ENCODE peak calls at places on chromosomes 16 and 17, in seven cellular contexts. B, M, L, N, P, E and Y are unnamed samples.
A peak's percentile ranks its signal among the peaks of the same experiment; 100 is the strongest.

GRCh38 chr16:88009566-88010342 is 58.5 kb downstream of the BANP start:
- DNase-seq in B (no peak), M (no peak), L (no peak), N (no peak), P (no peak), E (no peak), Y (no peak)

GRCh38 chr16:46762583-46762982 is 14.4 kb upstream of the MYLK3 start:
- DNase-seq in B (no peak), M (no peak), L (no peak), N (no peak), P (no peak), E (no peak), Y (no peak)

GRCh38 chr16:12272264-12272663 is 295.7 kb downstream of the SNX29 start:
- DNase-seq in B (no peak), M (no peak), L (no peak), N (no peak), P (no peak), E (no peak), Y (no peak)

GRCh38 chr17:40518401-40519088 is 17.1 kb upstream of the TNS4 start:
- DNase-seq in B (no peak), M (no peak), L (peak; percentile 61), N (no peak), P (no peak), E (no peak), Y (peak; percentile 96)

GRCh38 chr17:62775876-62776275 is 32.2 kb downstream of the MARCHF10 start:
- DNase-seq in B (no peak), M (no peak), L (no peak), N (no peak), P (no peak), E (no peak), Y (no peak)

GRCh38 chr16:13798211-13798610 is 121.7 kb upstream of the ERCC4 start:
- DNase-seq in B (no peak), M (no peak), L (no peak), N (no peak), P (no peak), E (no peak), Y (no peak)

GRCh38 chr16:2702871-2703745 is 16.9 kb downstream of the PRSS27 start:
- DNase-seq in B (no peak), M (no peak), L (no peak), N (no peak), P (no peak), E (peak; percentile 62), Y (no peak)

GRCh38 chr17:66542183-66542966 is 240.0 kb downstream of the PRKCA start:
- DNase-seq in B (peak; percentile 89), M (peak; percentile 48), L (no peak), N (no peak), P (peak; percentile 89), E (no peak), Y (no peak)

GRCh38 chr16:89700649-89701424 is 668 bp downstream of the SPATA2L start:
- DNase-seq in B (peak; percentile 36), M (no peak), L (peak; percentile 85), N (peak; percentile 29), P (no peak), E (no peak), Y (peak; percentile 77)

GRCh38 chr16:58085584-58086251 is 43.5 kb downstream of the CFAP20 start:
- DNase-seq in B (no peak), M (no peak), L (no peak), N (no peak), P (no peak), E (no peak), Y (no peak)

GRCh38 chr16:62190426-62190825 is 154.2 kb upstream of the CDH8 start:
- DNase-seq in B (peak; percentile 0), M (no peak), L (no peak), N (no peak), P (peak; percentile 33), E (no peak), Y (no peak)

GRCh38 chr17:59331129-59331928 is at the start of gene YPEL2:
- DNase-seq in B (peak; percentile 97), M (peak; percentile 86), L (peak; percentile 98), N (peak; percentile 81), P (peak; percentile 93), E (peak; percentile 98), Y (peak; percentile 92)

GRCh38 chr17:63925615-63926014 is 6.5 kb downstream of the CD79B start:
- DNase-seq in B (no peak), M (no peak), L (no peak), N (no peak), P (peak; percentile 95), E (no peak), Y (no peak)

GRCh38 chr17:19237389-19238166 is 412 bp downstream of the EPN2 start:
- DNase-seq in B (no peak), M (peak; percentile 22), L (peak; percentile 68), N (no peak), P (peak; percentile 29), E (peak; percentile 50), Y (peak; percentile 8)

GRCh38 chr16:3623642-3624041 is 12.2 kb upstream of the SLX4 start:
- DNase-seq in B (no peak), M (no peak), L (no peak), N (no peak), P (peak; percentile 85), E (no peak), Y (no peak)

GRCh38 chr16:85402910-85403692 is 210.0 kb upstream of the GSE1 start:
- DNase-seq in B (peak; percentile 85), M (no peak), L (peak; percentile 63), N (no peak), P (no peak), E (peak; percentile 75), Y (peak; percentile 0)

GRCh38 chr17:64508683-64509082 is 1.9 kb downstream of the CEP95 start:
- DNase-seq in B (no peak), M (no peak), L (no peak), N (no peak), P (no peak), E (no peak), Y (no peak)

GRCh38 chr17:75832652-75833400 is 11.4 kb downstream of the UNC13D start:
- DNase-seq in B (no peak), M (no peak), L (no peak), N (no peak), P (no peak), E (no peak), Y (no peak)

GRCh38 chr17:56831364-56832095 is 2.2 kb downstream of the C17orf67 start:
- DNase-seq in B (no peak), M (no peak), L (no peak), N (no peak), P (no peak), E (no peak), Y (no peak)

GRCh38 chr16:49348408-49349176 is 25.0 kb upstream of the C16orf78 start:
- DNase-seq in B (no peak), M (no peak), L (no peak), N (no peak), P (peak; percentile 24), E (no peak), Y (no peak)

GRCh38 chr16:3800477-3801270 is 79.8 kb downstream of the CREBBP start:
- DNase-seq in B (no peak), M (no peak), L (no peak), N (no peak), P (no peak), E (no peak), Y (no peak)

GRCh38 chr16:11976850-11977205 is 294 bp downstream of the SNX29 start:
- DNase-seq in B (no peak), M (no peak), L (no peak), N (no peak), P (no peak), E (peak; percentile 13), Y (no peak)

GRCh38 chr16:1772362-1772907 is at the start of gene EME2:
- DNase-seq in B (no peak), M (peak; percentile 30), L (no peak), N (peak; percentile 13), P (peak; percentile 83), E (no peak), Y (peak; percentile 27)

GRCh38 chr16:19757762-19758595 is 39.9 kb downstream of the IQCK start:
- DNase-seq in B (peak; percentile 60), M (no peak), L (no peak), N (no peak), P (no peak), E (no peak), Y (no peak)

GRCh38 chr16:4487955-4488481 is 11.8 kb downstream of the HMOX2 start:
- DNase-seq in B (peak; percentile 92), M (no peak), L (no peak), N (no peak), P (no peak), E (no peak), Y (no peak)

GRCh38 chr17:71127416-71127815 is 958.1 kb downstream of the KCNJ2 start:
- DNase-seq in B (no peak), M (peak; percentile 4), L (no peak), N (no peak), P (no peak), E (no peak), Y (no peak)

GRCh38 chr16:50509521-50510341 is 38.5 kb upstream of the NKD1 start:
- DNase-seq in B (peak; percentile 34), M (no peak), L (no peak), N (no peak), P (peak; percentile 44), E (no peak), Y (peak; percentile 36)

GRCh38 chr16:75252049-75252864 is 833 bp upstream of the BCAR1 start:
- DNase-seq in B (no peak), M (no peak), L (no peak), N (no peak), P (no peak), E (no peak), Y (no peak)

GRCh38 chr17:81912441-81913309 is 1.5 kb upstream of the PCYT2 start:
- DNase-seq in B (no peak), M (no peak), L (no peak), N (no peak), P (no peak), E (no peak), Y (peak; percentile 68)

GRCh38 chr16:88023786-88024185 is 72.6 kb downstream of the BANP start:
- DNase-seq in B (no peak), M (no peak), L (no peak), N (no peak), P (no peak), E (no peak), Y (no peak)